ENCODE peak calls at places on chromosomes 7 and 10, in nine cellular contexts. One of them, this sample, is unnamed.
A peak's percentile ranks its signal among the peaks of the same experiment; 100 is the strongest.

GRCh38 chr10:122122493-122122892 is 133.5 kb downstream of the TACC2 start:
- DNase-seq in body of pancreas: no peak
- DNase-seq in GM12865: no peak
- DNase-seq in tibial artery: no peak
- DNase-seq in AG09319: no peak
- DNase-seq in AG10803: no peak
- DNase-seq in endothelial cell: no peak
- DNase-seq in chondrocyte: no peak
- DNase-seq in neural crest cell: no peak
- DNase-seq in this sample: no peak

GRCh38 chr7:48183370-48183743 is 12.1 kb downstream of the ABCA13 start:
- DNase-seq in neural crest cell: no peak
- DNase-seq in body of pancreas: no peak
- DNase-seq in AG10803: peak; percentile 67
- DNase-seq in chondrocyte: no peak
- DNase-seq in GM12865: no peak
- DNase-seq in endothelial cell: no peak
- DNase-seq in AG09319: no peak
- DNase-seq in tibial artery: no peak
- DNase-seq in this sample: no peak

GRCh38 chr7:36062159-36062815 is 90.8 kb upstream of the EEPD1 start:
- DNase-seq in body of pancreas: no peak
- DNase-seq in endothelial cell: no peak
- DNase-seq in chondrocyte: no peak
- DNase-seq in GM12865: no peak
- DNase-seq in AG09319: no peak
- DNase-seq in AG10803: peak; percentile 65
- DNase-seq in neural crest cell: no peak
- DNase-seq in tibial artery: peak; percentile 59
- DNase-seq in this sample: no peak

GRCh38 chr10:78579995-78580394 is 488.8 kb upstream of the ZMIZ1 start:
- DNase-seq in neural crest cell: no peak
- DNase-seq in endothelial cell: no peak
- DNase-seq in tibial artery: no peak
- DNase-seq in AG09319: no peak
- DNase-seq in body of pancreas: peak; percentile 22
- DNase-seq in GM12865: no peak
- DNase-seq in chondrocyte: no peak
- DNase-seq in AG10803: no peak
- DNase-seq in this sample: no peak

GRCh38 chr10:12707461-12708185 is 293.9 kb downstream of the CCDC3 start:
- DNase-seq in GM12865: peak; percentile 48
- DNase-seq in AG10803: peak; percentile 89
- DNase-seq in endothelial cell: peak; percentile 40
- DNase-seq in tibial artery: peak; percentile 41
- DNase-seq in chondrocyte: no peak
- DNase-seq in AG09319: peak; percentile 81
- DNase-seq in neural crest cell: peak; percentile 37
- DNase-seq in body of pancreas: no peak
- DNase-seq in this sample: no peak

GRCh38 chr10:7541137-7542087 is 125.4 kb downstream of the ITIH5 start:
- DNase-seq in GM12865: no peak
- DNase-seq in endothelial cell: no peak
- DNase-seq in tibial artery: peak; percentile 37
- DNase-seq in neural crest cell: no peak
- DNase-seq in chondrocyte: no peak
- DNase-seq in body of pancreas: peak; percentile 58
- DNase-seq in AG10803: peak; percentile 53
- DNase-seq in AG09319: no peak
- DNase-seq in this sample: no peak

GRCh38 chr7:135998081-135998480 is 20.9 kb upstream of the MTPN start:
- DNase-seq in body of pancreas: no peak
- DNase-seq in chondrocyte: no peak
- DNase-seq in AG10803: peak; percentile 69
- DNase-seq in AG09319: peak; percentile 14
- DNase-seq in tibial artery: no peak
- DNase-seq in endothelial cell: no peak
- DNase-seq in neural crest cell: no peak
- DNase-seq in GM12865: no peak
- DNase-seq in this sample: no peak

GRCh38 chr7:17130281-17131059 is 168.0 kb upstream of the AHR start:
- DNase-seq in AG09319: peak; percentile 34
- DNase-seq in chondrocyte: no peak
- DNase-seq in body of pancreas: no peak
- DNase-seq in AG10803: peak; percentile 85
- DNase-seq in GM12865: no peak
- DNase-seq in neural crest cell: no peak
- DNase-seq in endothelial cell: peak; percentile 4
- DNase-seq in tibial artery: no peak
- DNase-seq in this sample: no peak

GRCh38 chr7:103524042-103524907 is 78.3 kb upstream of the SLC26A5 start:
- DNase-seq in GM12865: peak; percentile 21
- DNase-seq in tibial artery: no peak
- DNase-seq in AG09319: no peak
- DNase-seq in endothelial cell: no peak
- DNase-seq in AG10803: peak; percentile 43
- DNase-seq in neural crest cell: no peak
- DNase-seq in body of pancreas: no peak
- DNase-seq in chondrocyte: no peak
- DNase-seq in this sample: peak; percentile 1

GRCh38 chr10:1517684-1518083 is 219.6 kb downstream of the ADARB2 start:
- DNase-seq in chondrocyte: no peak
- DNase-seq in tibial artery: no peak
- DNase-seq in AG10803: no peak
- DNase-seq in GM12865: no peak
- DNase-seq in AG09319: no peak
- DNase-seq in body of pancreas: no peak
- DNase-seq in endothelial cell: no peak
- DNase-seq in neural crest cell: no peak
- DNase-seq in this sample: no peak

GRCh38 chr10:71073451-71074175 is 138.8 kb upstream of the UNC5B start:
- DNase-seq in body of pancreas: no peak
- DNase-seq in AG09319: no peak
- DNase-seq in neural crest cell: no peak
- DNase-seq in endothelial cell: no peak
- DNase-seq in chondrocyte: peak; percentile 67
- DNase-seq in GM12865: no peak
- DNase-seq in AG10803: no peak
- DNase-seq in tibial artery: peak; percentile 3
- DNase-seq in this sample: no peak

GRCh38 chr7:80749270-80749669 is 110.8 kb downstream of the CD36 start:
- DNase-seq in endothelial cell: no peak
- DNase-seq in AG09319: no peak
- DNase-seq in body of pancreas: no peak
- DNase-seq in GM12865: no peak
- DNase-seq in AG10803: peak; percentile 27
- DNase-seq in neural crest cell: no peak
- DNase-seq in tibial artery: no peak
- DNase-seq in chondrocyte: no peak
- DNase-seq in this sample: no peak

GRCh38 chr10:105409370-105409769 is 768.3 kb downstream of the SORCS3 start:
- DNase-seq in AG10803: no peak
- DNase-seq in endothelial cell: no peak
- DNase-seq in GM12865: no peak
- DNase-seq in body of pancreas: no peak
- DNase-seq in chondrocyte: no peak
- DNase-seq in neural crest cell: no peak
- DNase-seq in AG09319: no peak
- DNase-seq in tibial artery: no peak
- DNase-seq in this sample: no peak

GRCh38 chr10:66838656-66839055 is 87.2 kb upstream of the LRRTM3 start:
- DNase-seq in AG10803: no peak
- DNase-seq in tibial artery: no peak
- DNase-seq in endothelial cell: no peak
- DNase-seq in neural crest cell: no peak
- DNase-seq in GM12865: no peak
- DNase-seq in chondrocyte: no peak
- DNase-seq in body of pancreas: no peak
- DNase-seq in AG09319: no peak
- DNase-seq in this sample: no peak

GRCh38 chr7:45697576-45698136 is 123.5 kb downstream of the ADCY1 start:
- DNase-seq in tibial artery: no peak
- DNase-seq in chondrocyte: no peak
- DNase-seq in body of pancreas: no peak
- DNase-seq in neural crest cell: no peak
- DNase-seq in AG10803: peak; percentile 17
- DNase-seq in endothelial cell: peak; percentile 1
- DNase-seq in GM12865: no peak
- DNase-seq in AG09319: no peak
- DNase-seq in this sample: no peak

GRCh38 chr7:132769280-132769679 is 193.0 kb upstream of the PLXNA4 start:
- DNase-seq in AG09319: no peak
- DNase-seq in body of pancreas: no peak
- DNase-seq in neural crest cell: no peak
- DNase-seq in tibial artery: no peak
- DNase-seq in chondrocyte: no peak
- DNase-seq in AG10803: no peak
- DNase-seq in endothelial cell: no peak
- DNase-seq in GM12865: no peak
- DNase-seq in this sample: no peak

GRCh38 chr7:149060161-149060560 is 30.4 kb downstream of the ZNF786 start:
- DNase-seq in tibial artery: no peak
- DNase-seq in chondrocyte: no peak
- DNase-seq in AG10803: no peak
- DNase-seq in neural crest cell: no peak
- DNase-seq in AG09319: no peak
- DNase-seq in endothelial cell: no peak
- DNase-seq in body of pancreas: no peak
- DNase-seq in GM12865: peak; percentile 12
- DNase-seq in this sample: no peak

DNA sequence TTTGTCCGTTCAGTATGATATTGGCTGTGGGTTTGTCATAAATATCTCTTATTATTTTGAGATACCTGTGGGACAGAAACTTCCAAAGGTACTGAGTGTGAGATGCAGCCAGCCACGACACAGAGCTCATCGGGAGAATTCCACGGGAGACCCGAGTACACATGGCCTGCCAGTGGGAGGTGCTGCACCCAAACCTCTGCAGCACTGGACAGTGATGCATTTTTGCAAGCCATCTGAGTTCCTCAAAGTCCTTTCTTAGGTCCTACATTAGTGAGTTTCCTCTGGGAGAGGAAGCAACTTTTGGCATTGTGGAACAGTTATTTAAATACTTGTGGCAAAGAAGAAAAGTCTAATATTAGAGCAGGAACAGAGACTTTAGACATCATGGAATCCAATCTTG is 77.5 kb downstream of the ARID5B start:
- DNase-seq in GM12865: no peak
- DNase-seq in endothelial cell: no peak
- DNase-seq in AG09319: no peak
- DNase-seq in body of pancreas: no peak
- DNase-seq in chondrocyte: no peak
- DNase-seq in neural crest cell: no peak
- DNase-seq in tibial artery: no peak
- DNase-seq in AG10803: no peak
- DNase-seq in this sample: no peak
- TF ChIP-seq CTCF in GM12865: peak; percentile 19
- TF ChIP-seq CTCF in endothelial cell: no peak
- TF ChIP-seq CTCF in AG09319: no peak
- TF ChIP-seq CTCF in body of pancreas: no peak
- TF ChIP-seq CTCF in chondrocyte: peak; percentile 39
- TF ChIP-seq CTCF in neural crest cell: no peak
- TF ChIP-seq CTCF in tibial artery: peak; percentile 24
- TF ChIP-seq CTCF in AG10803: no peak
- TF ChIP-seq CTCF in this sample: peak; percentile 55

GRCh38 chr7:29375641-29376562 is 181.3 kb downstream of the CHN2 start:
- DNase-seq in endothelial cell: no peak
- DNase-seq in chondrocyte: no peak
- DNase-seq in AG10803: no peak
- DNase-seq in tibial artery: no peak
- DNase-seq in GM12865: no peak
- DNase-seq in body of pancreas: peak; percentile 67
- DNase-seq in AG09319: no peak
- DNase-seq in neural crest cell: no peak
- DNase-seq in this sample: no peak
- TF ChIP-seq CTCF in endothelial cell: no peak
- TF ChIP-seq CTCF in chondrocyte: no peak
- TF ChIP-seq CTCF in AG10803: no peak
- TF ChIP-seq CTCF in tibial artery: no peak
- TF ChIP-seq CTCF in GM12865: no peak
- TF ChIP-seq CTCF in body of pancreas: no peak
- TF ChIP-seq CTCF in AG09319: no peak
- TF ChIP-seq CTCF in neural crest cell: no peak
- TF ChIP-seq CTCF in this sample: no peak

DNA sequence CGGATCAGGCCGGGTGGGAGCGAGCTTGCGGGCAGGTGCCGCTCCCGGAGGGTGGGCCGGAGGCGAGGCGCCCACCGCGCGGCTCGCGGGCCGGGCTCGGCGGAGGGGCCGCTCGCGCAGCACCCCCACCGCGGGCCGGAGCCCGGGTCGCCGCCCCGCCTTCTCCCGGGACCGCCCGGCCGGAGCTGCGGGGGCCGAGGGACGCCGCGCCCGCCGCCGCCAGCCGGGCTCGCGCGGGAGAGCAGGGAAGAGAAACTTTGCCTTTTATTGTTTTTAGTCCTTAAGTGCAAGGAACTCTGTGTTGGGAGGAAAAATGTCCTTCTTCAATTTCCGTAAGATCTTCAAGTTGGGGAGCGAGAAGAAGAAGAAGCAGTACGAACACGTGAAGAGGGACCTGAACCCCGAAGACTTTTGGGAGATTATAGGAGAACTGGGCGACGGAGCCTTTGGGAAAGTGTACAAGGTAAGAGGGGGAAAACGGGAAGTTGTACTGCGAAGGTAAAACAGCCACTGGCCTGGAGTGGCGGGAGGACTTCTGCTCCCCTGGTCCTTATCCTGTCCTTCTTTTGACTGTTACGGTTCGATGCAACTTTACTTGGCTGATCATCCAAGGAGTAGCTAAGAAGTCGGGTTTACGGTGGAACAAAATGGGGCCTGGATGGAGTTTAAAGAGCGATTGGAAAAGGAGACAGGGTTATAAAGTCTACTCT is 648 bp downstream of the SLK start:
- DNase-seq in body of pancreas: peak; percentile 13
- DNase-seq in endothelial cell: peak; percentile 10
- DNase-seq in chondrocyte: no peak
- DNase-seq in AG10803: peak; percentile 24
- DNase-seq in GM12865: peak; percentile 24
- DNase-seq in neural crest cell: peak; percentile 18
- DNase-seq in AG09319: no peak
- DNase-seq in tibial artery: no peak
- DNase-seq in this sample: no peak
- TF ChIP-seq CTCF in body of pancreas: no peak
- TF ChIP-seq CTCF in endothelial cell: no peak
- TF ChIP-seq CTCF in chondrocyte: peak; percentile 28
- TF ChIP-seq CTCF in AG10803: no peak
- TF ChIP-seq CTCF in GM12865: no peak
- TF ChIP-seq CTCF in neural crest cell: peak; percentile 13
- TF ChIP-seq CTCF in AG09319: no peak
- TF ChIP-seq CTCF in tibial artery: peak; percentile 38
- TF ChIP-seq CTCF in this sample: no peak

GRCh38 chr10:102394079-102394800 is 1.3 kb upstream of the NFKB2 start:
- DNase-seq in tibial artery: peak; percentile 94
- DNase-seq in AG10803: peak; percentile 85
- DNase-seq in endothelial cell: peak; percentile 85
- DNase-seq in neural crest cell: peak; percentile 87
- DNase-seq in chondrocyte: no peak
- DNase-seq in GM12865: peak; percentile 98
- DNase-seq in body of pancreas: peak; percentile 90
- DNase-seq in AG09319: peak; percentile 79
- DNase-seq in this sample: peak; percentile 89
- TF ChIP-seq CTCF in tibial artery: peak; percentile 95
- TF ChIP-seq CTCF in AG10803: peak; percentile 77
- TF ChIP-seq CTCF in endothelial cell: peak; percentile 88
- TF ChIP-seq CTCF in neural crest cell: peak; percentile 99
- TF ChIP-seq CTCF in chondrocyte: peak; percentile 98
- TF ChIP-seq CTCF in GM12865: peak; percentile 88
- TF ChIP-seq CTCF in body of pancreas: no peak
- TF ChIP-seq CTCF in AG09319: no peak
- TF ChIP-seq CTCF in this sample: no peak